ENCODE peak calls at places on chromosome 12, in ten cellular contexts. One of them, this sample, is unnamed.

GRCh38 chr12:57241556-57242310 is 9.3 kb downstream of the STAC3 start:
- DNase-seq in breast epithelium: no peak
- DNase-seq in ovary: no peak
- DNase-seq in vagina: no peak
- DNase-seq in A549: no peak
- DNase-seq in spleen: peak; percentile 76
- DNase-seq in transverse colon: no peak
- DNase-seq in H1: no peak
- DNase-seq in suprapubic skin: peak; percentile 63
- DNase-seq in body of pancreas: no peak
- DNase-seq in this sample: no peak

GRCh38 chr12:22283508-22283907 is 51.0 kb downstream of the ST8SIA1 start:
- DNase-seq in breast epithelium: no peak
- DNase-seq in ovary: no peak
- DNase-seq in vagina: no peak
- DNase-seq in A549: no peak
- DNase-seq in spleen: no peak
- DNase-seq in transverse colon: no peak
- DNase-seq in H1: no peak
- DNase-seq in suprapubic skin: no peak
- DNase-seq in body of pancreas: no peak
- DNase-seq in this sample: no peak

GRCh38 chr12:93777249-93777648 is 100.1 kb downstream of the CRADD start:
- DNase-seq in breast epithelium: peak; percentile 21
- DNase-seq in ovary: peak; percentile 32
- DNase-seq in vagina: no peak
- DNase-seq in A549: no peak
- DNase-seq in spleen: no peak
- DNase-seq in transverse colon: no peak
- DNase-seq in H1: no peak
- DNase-seq in suprapubic skin: no peak
- DNase-seq in body of pancreas: no peak
- DNase-seq in this sample: no peak

GRCh38 chr12:79344855-79345840 is 345.6 kb downstream of the PAWR start:
- DNase-seq in breast epithelium: no peak
- DNase-seq in ovary: no peak
- DNase-seq in vagina: no peak
- DNase-seq in A549: peak; percentile 86
- DNase-seq in spleen: no peak
- DNase-seq in transverse colon: peak; percentile 41
- DNase-seq in H1: peak; percentile 25
- DNase-seq in suprapubic skin: no peak
- DNase-seq in body of pancreas: peak; percentile 15
- DNase-seq in this sample: no peak

GRCh38 chr12:15208140-15208539 is 13.1 kb downstream of the RERG start:
- DNase-seq in breast epithelium: no peak
- DNase-seq in ovary: no peak
- DNase-seq in vagina: no peak
- DNase-seq in A549: peak; percentile 30
- DNase-seq in spleen: no peak
- DNase-seq in transverse colon: no peak
- DNase-seq in H1: no peak
- DNase-seq in suprapubic skin: no peak
- DNase-seq in body of pancreas: no peak
- DNase-seq in this sample: no peak

GRCh38 chr12:112261559-112261958 is 120.7 kb downstream of the HECTD4 start:
- DNase-seq in breast epithelium: no peak
- DNase-seq in ovary: no peak
- DNase-seq in vagina: no peak
- DNase-seq in A549: peak; percentile 35
- DNase-seq in spleen: no peak
- DNase-seq in transverse colon: no peak
- DNase-seq in H1: no peak
- DNase-seq in suprapubic skin: no peak
- DNase-seq in body of pancreas: no peak
- DNase-seq in this sample: peak; percentile 17

GRCh38 chr12:34033628-34034296 is 11.5 kb downstream of the ALG10 start:
- DNase-seq in breast epithelium: no peak
- DNase-seq in ovary: no peak
- DNase-seq in vagina: no peak
- DNase-seq in A549: peak; percentile 56
- DNase-seq in spleen: no peak
- DNase-seq in transverse colon: no peak
- DNase-seq in H1: no peak
- DNase-seq in suprapubic skin: no peak
- DNase-seq in body of pancreas: no peak
- DNase-seq in this sample: no peak

GRCh38 chr12:67582238-67582834 is 66.2 kb upstream of the DYRK2 start:
- DNase-seq in breast epithelium: no peak
- DNase-seq in ovary: no peak
- DNase-seq in vagina: no peak
- DNase-seq in A549: no peak
- DNase-seq in spleen: no peak
- DNase-seq in transverse colon: no peak
- DNase-seq in H1: no peak
- DNase-seq in suprapubic skin: no peak
- DNase-seq in body of pancreas: no peak
- DNase-seq in this sample: no peak

GRCh38 chr12:115941362-115941761 is 336.1 kb downstream of the MED13L start:
- DNase-seq in breast epithelium: no peak
- DNase-seq in ovary: no peak
- DNase-seq in vagina: no peak
- DNase-seq in A549: no peak
- DNase-seq in spleen: no peak
- DNase-seq in transverse colon: no peak
- DNase-seq in H1: no peak
- DNase-seq in suprapubic skin: no peak
- DNase-seq in body of pancreas: no peak
- DNase-seq in this sample: no peak

GRCh38 chr12:131831635-131832041 is 3.4 kb downstream of the MMP17 start:
- DNase-seq in breast epithelium: no peak
- DNase-seq in ovary: peak; percentile 78
- DNase-seq in vagina: no peak
- DNase-seq in A549: peak; percentile 83
- DNase-seq in spleen: no peak
- DNase-seq in transverse colon: no peak
- DNase-seq in H1: no peak
- DNase-seq in suprapubic skin: no peak
- DNase-seq in body of pancreas: no peak
- DNase-seq in this sample: peak; percentile 33

GRCh38 chr12:1906579-1906978 is 11.9 kb downstream of the CACNA2D4 start:
- DNase-seq in breast epithelium: no peak
- DNase-seq in ovary: no peak
- DNase-seq in vagina: no peak
- DNase-seq in A549: no peak
- DNase-seq in spleen: no peak
- DNase-seq in transverse colon: no peak
- DNase-seq in H1: no peak
- DNase-seq in suprapubic skin: no peak
- DNase-seq in body of pancreas: no peak
- DNase-seq in this sample: peak; percentile 1

GRCh38 chr12:55743967-55744931 is 1.3 kb downstream of the GDF11 start:
- DNase-seq in breast epithelium: no peak
- DNase-seq in ovary: peak; percentile 47
- DNase-seq in vagina: no peak
- DNase-seq in A549: no peak
- DNase-seq in spleen: no peak
- DNase-seq in transverse colon: no peak
- DNase-seq in H1: no peak
- DNase-seq in suprapubic skin: no peak
- DNase-seq in body of pancreas: no peak
- DNase-seq in this sample: no peak

GRCh38 chr12:86727151-86727550 is 471.0 kb upstream of the MGAT4C start:
- DNase-seq in breast epithelium: no peak
- DNase-seq in ovary: no peak
- DNase-seq in vagina: no peak
- DNase-seq in A549: peak; percentile 47
- DNase-seq in spleen: no peak
- DNase-seq in transverse colon: no peak
- DNase-seq in H1: no peak
- DNase-seq in suprapubic skin: no peak
- DNase-seq in body of pancreas: no peak
- DNase-seq in this sample: no peak

GRCh38 chr12:11710431-11710830 is 61.0 kb downstream of the ETV6 start:
- DNase-seq in breast epithelium: no peak
- DNase-seq in ovary: no peak
- DNase-seq in vagina: no peak
- DNase-seq in A549: no peak
- DNase-seq in spleen: no peak
- DNase-seq in transverse colon: no peak
- DNase-seq in H1: no peak
- DNase-seq in suprapubic skin: no peak
- DNase-seq in body of pancreas: no peak
- DNase-seq in this sample: no peak

GRCh38 chr12:12024958-12025682 is 45.6 kb upstream of the BCL2L14 start:
- DNase-seq in breast epithelium: peak; percentile 65
- DNase-seq in ovary: no peak
- DNase-seq in vagina: peak; percentile 62
- DNase-seq in A549: no peak
- DNase-seq in spleen: no peak
- DNase-seq in transverse colon: peak; percentile 74
- DNase-seq in H1: no peak
- DNase-seq in suprapubic skin: no peak
- DNase-seq in body of pancreas: no peak
- DNase-seq in this sample: no peak

GRCh38 chr12:15770581-15770980 is 18.6 kb downstream of the EPS8 start:
- DNase-seq in breast epithelium: no peak
- DNase-seq in ovary: no peak
- DNase-seq in vagina: no peak
- DNase-seq in A549: no peak
- DNase-seq in spleen: no peak
- DNase-seq in transverse colon: no peak
- DNase-seq in H1: no peak
- DNase-seq in suprapubic skin: no peak
- DNase-seq in body of pancreas: no peak
- DNase-seq in this sample: no peak

GRCh38 chr12:103558879-103559278 is 28.2 kb upstream of the STAB2 start:
- DNase-seq in breast epithelium: no peak
- DNase-seq in ovary: no peak
- DNase-seq in vagina: no peak
- DNase-seq in A549: no peak
- DNase-seq in spleen: no peak
- DNase-seq in transverse colon: no peak
- DNase-seq in H1: no peak
- DNase-seq in suprapubic skin: no peak
- DNase-seq in body of pancreas: no peak
- DNase-seq in this sample: no peak

GRCh38 chr12:26940820-26941219 is 2.5 kb downstream of the FGFR1OP2 start:
- DNase-seq in breast epithelium: no peak
- DNase-seq in ovary: no peak
- DNase-seq in vagina: no peak
- DNase-seq in A549: no peak
- DNase-seq in spleen: no peak
- DNase-seq in transverse colon: no peak
- DNase-seq in H1: no peak
- DNase-seq in suprapubic skin: no peak
- DNase-seq in body of pancreas: no peak
- DNase-seq in this sample: no peak

GRCh38 chr12:78146365-78146772 is 315.7 kb downstream of the NAV3 start:
- DNase-seq in breast epithelium: no peak
- DNase-seq in ovary: no peak
- DNase-seq in vagina: no peak
- DNase-seq in A549: peak; percentile 51
- DNase-seq in spleen: no peak
- DNase-seq in transverse colon: no peak
- DNase-seq in H1: no peak
- DNase-seq in suprapubic skin: no peak
- DNase-seq in body of pancreas: no peak
- DNase-seq in this sample: no peak

GRCh38 chr12:1630827-1631591 is 2.0 kb downstream of the WNT5B start:
- DNase-seq in breast epithelium: no peak
- DNase-seq in ovary: no peak
- DNase-seq in vagina: no peak
- DNase-seq in A549: no peak
- DNase-seq in spleen: no peak
- DNase-seq in transverse colon: no peak
- DNase-seq in H1: no peak
- DNase-seq in suprapubic skin: no peak
- DNase-seq in body of pancreas: no peak
- DNase-seq in this sample: no peak

GRCh38 chr12:46855760-46856159 is 30.0 kb upstream of the SLC38A4 start:
- DNase-seq in breast epithelium: no peak
- DNase-seq in ovary: no peak
- DNase-seq in vagina: no peak
- DNase-seq in A549: no peak
- DNase-seq in spleen: no peak
- DNase-seq in transverse colon: no peak
- DNase-seq in H1: no peak
- DNase-seq in suprapubic skin: no peak
- DNase-seq in body of pancreas: no peak
- DNase-seq in this sample: no peak

GRCh38 chr12:124500232-124501079 is 67.0 kb downstream of the NCOR2 start:
- DNase-seq in breast epithelium: peak; percentile 79
- DNase-seq in ovary: no peak
- DNase-seq in vagina: no peak
- DNase-seq in A549: no peak
- DNase-seq in spleen: peak; percentile 68
- DNase-seq in transverse colon: no peak
- DNase-seq in H1: peak; percentile 64
- DNase-seq in suprapubic skin: no peak
- DNase-seq in body of pancreas: peak; percentile 56
- DNase-seq in this sample: no peak
- H3K4me1 ChIP-seq in breast epithelium: peaks cover 54% of the 10 kb centered on the region
- H3K4me1 ChIP-seq in ovary: peaks cover 43% of the 10 kb centered on the region
- H3K4me1 ChIP-seq in vagina: peaks cover 88% of the 10 kb centered on the region
- H3K4me1 ChIP-seq in A549: peaks cover 23% of the 10 kb centered on the region
- H3K4me1 ChIP-seq in spleen: peaks cover 30% of the 10 kb centered on the region
- H3K4me1 ChIP-seq in transverse colon: peaks cover 49% of the 10 kb centered on the region
- H3K4me1 ChIP-seq in H1: peaks cover 32% of the 10 kb centered on the region
- H3K4me1 ChIP-seq in suprapubic skin: peaks cover 87% of the 10 kb centered on the region
- H3K4me1 ChIP-seq in body of pancreas: peaks cover 76% of the 10 kb centered on the region
- H3K4me1 ChIP-seq in this sample: peaks cover 40% of the 10 kb centered on the region

GRCh38 chr12:68610435-68611093 is at the start of gene RAP1B:
- DNase-seq in breast epithelium: peak; percentile 86
- DNase-seq in ovary: peak; percentile 92
- DNase-seq in vagina: peak; percentile 91
- DNase-seq in A549: peak; percentile 91
- DNase-seq in spleen: peak; percentile 98
- DNase-seq in transverse colon: peak; percentile 92
- DNase-seq in H1: no peak
- DNase-seq in suprapubic skin: peak; percentile 89
- DNase-seq in body of pancreas: peak; percentile 90
- DNase-seq in this sample: peak; percentile 85
- TF ChIP-seq POLR2A in breast epithelium: peak; percentile 48
- TF ChIP-seq POLR2A in ovary: peak; percentile 96
- TF ChIP-seq POLR2A in vagina: no peak
- TF ChIP-seq POLR2A in A549: peak; percentile 89
- TF ChIP-seq POLR2A in spleen: peak; percentile 85
- TF ChIP-seq POLR2A in transverse colon: peak; percentile 96
- TF ChIP-seq POLR2A in H1: peak; percentile 97
- TF ChIP-seq POLR2A in suprapubic skin: peak; percentile 92
- TF ChIP-seq POLR2A in body of pancreas: peak; percentile 93
- TF ChIP-seq POLR2A in this sample: peak; percentile 99

GRCh38 chr12:121795029-121795977 is 1.8 kb upstream of the RHOF start:
- DNase-seq in breast epithelium: peak; percentile 80
- DNase-seq in ovary: peak; percentile 95
- DNase-seq in vagina: no peak
- DNase-seq in A549: peak; percentile 90
- DNase-seq in spleen: peak; percentile 96
- DNase-seq in transverse colon: peak; percentile 94
- DNase-seq in H1: peak; percentile 82
- DNase-seq in suprapubic skin: peak; percentile 94
- DNase-seq in body of pancreas: peak; percentile 93
- DNase-seq in this sample: peak; percentile 90
- H3K4me1 ChIP-seq in breast epithelium: peaks cover 38% of the 10 kb centered on the region
- H3K4me1 ChIP-seq in ovary: peaks cover 26% of the 10 kb centered on the region
- H3K4me1 ChIP-seq in vagina: peaks cover 71% of the 10 kb centered on the region
- H3K4me1 ChIP-seq in A549: peaks cover 65% of the 10 kb centered on the region
- H3K4me1 ChIP-seq in spleen: peaks cover 69% of the 10 kb centered on the region
- H3K4me1 ChIP-seq in transverse colon: peaks cover 75% of the 10 kb centered on the region
- H3K4me1 ChIP-seq in H1: peaks cover 22% of the 10 kb centered on the region
- H3K4me1 ChIP-seq in suprapubic skin: peaks cover 68% of the 10 kb centered on the region
- H3K4me1 ChIP-seq in body of pancreas: peaks cover 84% of the 10 kb centered on the region
- H3K4me1 ChIP-seq in this sample: peaks cover 49% of the 10 kb centered on the region

GRCh38 chr12:8038659-8039114 is 6.2 kb downstream of the FOXJ2 start:
- DNase-seq in breast epithelium: peak; percentile 50
- DNase-seq in ovary: no peak
- DNase-seq in vagina: no peak
- DNase-seq in A549: peak; percentile 18
- DNase-seq in spleen: no peak
- DNase-seq in transverse colon: peak; percentile 40
- DNase-seq in H1: no peak
- DNase-seq in suprapubic skin: no peak
- DNase-seq in body of pancreas: peak; percentile 79
- DNase-seq in this sample: no peak
- TF ChIP-seq POLR2A in breast epithelium: no peak
- TF ChIP-seq POLR2A in ovary: no peak
- TF ChIP-seq POLR2A in vagina: no peak
- TF ChIP-seq POLR2A in A549: no peak
- TF ChIP-seq POLR2A in spleen: no peak
- TF ChIP-seq POLR2A in transverse colon: no peak
- TF ChIP-seq POLR2A in H1: no peak
- TF ChIP-seq POLR2A in suprapubic skin: no peak
- TF ChIP-seq POLR2A in body of pancreas: peak; percentile 19
- TF ChIP-seq POLR2A in this sample: no peak

This sample was measured in uterus.